ENCODE peak calls at places on chromosomes 11 and 22, in six cellular contexts. E, K, W, Q, H and L are unnamed samples.

GRCh38 chr11:115222863-115223530 is 281.2 kb downstream of the CADM1 start:
- DNase-seq in E (no peak), K (no peak), W (no peak), Q (no peak), H (no peak), L (no peak)

GRCh38 chr22:23223566-23224317 is 43.4 kb downstream of the BCR start:
- DNase-seq in E (no peak), K (no peak), W (no peak), Q (no peak), H (no peak), L (no peak)

GRCh38 chr11:37371346-37371970 is 773.4 kb upstream of the RAG2 start:
- DNase-seq in E (no peak), K (no peak), W (no peak), Q (no peak), H (no peak), L (no peak)

GRCh38 chr22:50625568-50626313 is 2.2 kb downstream of the ARSA start:
- DNase-seq in E (no peak), K (no peak), W (no peak), Q (no peak), H (no peak), L (no peak)

GRCh38 chr22:19801340-19802000 is 40.9 kb downstream of the TBX1 start:
- DNase-seq in E (no peak), K (no peak), W (no peak), Q (no peak), H (no peak), L (no peak)

GRCh38 chr11:125679397-125679796 is 1.2 kb downstream of the ACRV1 start:
- DNase-seq in E (no peak), K (no peak), W (no peak), Q (no peak), H (no peak), L (no peak)

GRCh38 chr11:2661173-2662023 is 38.4 kb downstream of the KCNQ1OT1 start:
- DNase-seq in E (no peak), K (no peak), W (no peak), Q (no peak), H (no peak), L (no peak)

GRCh38 chr11:86947541-86947940 is 7.7 kb downstream of the FZD4 start:
- DNase-seq in E (no peak), K (no peak), W (no peak), Q (no peak), H (no peak), L (no peak)

GRCh38 chr11:5986885-5987284 is at the start of gene OR52L1:
- DNase-seq in E (no peak), K (no peak), W (no peak), Q (no peak), H (no peak), L (no peak)

GRCh38 chr11:122323754-122324421 is 207.9 kb upstream of the BLID start:
- DNase-seq in E (no peak), K (no peak), W (no peak), Q (no peak), H (no peak), L (no peak)

GRCh38 chr11:27754035-27755017 is 54.1 kb upstream of the BDNF start:
- DNase-seq in E (no peak), K (no peak), W (peak), Q (peak), H (no peak), L (peak)

GRCh38 chr22:29148826-29149225 is 56.9 kb upstream of the EMID1 start:
- DNase-seq in E (no peak), K (no peak), W (no peak), Q (no peak), H (no peak), L (no peak)

GRCh38 chr11:10272132-10272531 is 21.9 kb downstream of the SBF2 start:
- DNase-seq in E (no peak), K (no peak), W (no peak), Q (no peak), H (no peak), L (no peak)

GRCh38 chr11:34235591-34236071 is 122.2 kb downstream of the ABTB2 start:
- DNase-seq in E (no peak), K (no peak), W (no peak), Q (no peak), H (no peak), L (no peak)

GRCh38 chr11:8025816-8026215 is 38.7 kb downstream of the EIF3F start:
- DNase-seq in E (no peak), K (no peak), W (peak), Q (no peak), H (no peak), L (no peak)

GRCh38 chr22:20146777-20147176 is 4.1 kb downstream of the CCDC188 start:
- DNase-seq in E (no peak), K (no peak), W (no peak), Q (no peak), H (no peak), L (no peak)

GRCh38 chr22:47175761-47176359 is 413.4 kb downstream of the TBC1D22A start:
- DNase-seq in E (no peak), K (no peak), W (no peak), Q (no peak), H (no peak), L (no peak)

GRCh38 chr22:31734512-31734911 is 15.4 kb downstream of the PRR14L start:
- DNase-seq in E (no peak), K (no peak), W (peak), Q (no peak), H (no peak), L (no peak)

GRCh38 chr11:17793642-17794170 is 59.1 kb downstream of the KCNC1 start:
- DNase-seq in E (no peak), K (no peak), W (no peak), Q (no peak), H (no peak), L (no peak)